ENCODE peak calls at places on chromosomes 2 and 18, in five cellular contexts. T is activated CD8-positive, alpha-beta memory T cell treated with anti-CD3 and anti-CD28 coated beads, Interleukin-2, amount 50 U/mL, for 48 hours; G is activated naive CD8-positive, alpha-beta T cell treated with anti-CD3 and anti-CD28 coated beads, Interleukin-2, amount 50 U/mL, for 24 hours; W is T-cell; C is thyroid gland. Q is an unnamed sample.

GRCh38 chr2:18987021-18987420 is 371.4 kb downstream of the OSR1 start:
- DNase-seq in T (no peak), G (no peak), W (no peak), C (no peak), Q (no peak)

GRCh38 chr18:43692291-43692690 is 415.0 kb upstream of the SYT4 start:
- DNase-seq in T (no peak), G (no peak), W (no peak), C (no peak), Q (no peak)

GRCh38 chr2:9844581-9844980 is 1.3 kb downstream of the TAF1B start:
- DNase-seq in T (no peak), G (no peak), W (no peak), C (no peak), Q (no peak)

GRCh38 chr2:104412384-104412783 is 441.5 kb upstream of the POU3F3 start:
- DNase-seq in T (peak; percentile 54), G (peak; percentile 17), W (no peak), C (peak; percentile 64), Q (peak; percentile 65)

GRCh38 chr2:84700006-84700405 is 180.9 kb downstream of the TRABD2A start:
- DNase-seq in T (no peak), G (no peak), W (no peak), C (no peak), Q (no peak)

GRCh38 chr2:18795881-18796280 is 206.5 kb upstream of the NT5C1B start:
- DNase-seq in T (no peak), G (no peak), W (no peak), C (no peak), Q (no peak)

GRCh38 chr18:21997207-21998143 is 171.9 kb upstream of the GATA6 start:
- DNase-seq in T (no peak), G (no peak), W (no peak), C (peak; percentile 12), Q (peak; percentile 20)

GRCh38 chr18:45168883-45169585 is 446.2 kb upstream of the SLC14A2 start:
- DNase-seq in T (no peak), G (no peak), W (no peak), C (peak; percentile 5), Q (no peak)

GRCh38 chr2:241064802-241065354 is 37.2 kb downstream of the MTERF4 start:
- DNase-seq in T (no peak), G (no peak), W (no peak), C (no peak), Q (no peak)

GRCh38 chr2:37659723-37660122 is 11.7 kb downstream of the CDC42EP3 start:
- DNase-seq in T (no peak), G (no peak), W (no peak), C (no peak), Q (no peak)

GRCh38 chr18:49238433-49239042 is 221.9 kb downstream of the DYM start:
- DNase-seq in T (no peak), G (no peak), W (no peak), C (peak; percentile 3), Q (peak; percentile 40)